ENCODE peak calls at places on chromosomes 7 and 10, in nine cellular contexts. B is glomerular endothelial cell, P is spleen, C is HFF-Myc, L is tibial artery, A is GM13976, G is HFFc6, S is NT2/D1, W is ELR. J is an unnamed sample.

GRCh38 chr10:124290095-124290795 is 128.5 kb downstream of the OAT start:
- DNase-seq in B (no peak), P (peak; percentile 83), C (peak; percentile 85), L (peak; percentile 52), A (peak; percentile 69), G (no peak), S (no peak), W (peak; percentile 62), J (peak; percentile 54)

GRCh38 chr7:144709066-144709465 is 126.8 kb downstream of the TPK1 start:
- DNase-seq in B (no peak), P (no peak), C (no peak), L (no peak), A (no peak), G (no peak), S (no peak), W (no peak), J (no peak)

GRCh38 chr10:188546-188945 is 53.3 kb downstream of the ZMYND11 start:
- DNase-seq in B (no peak), P (no peak), C (no peak), L (no peak), A (no peak), G (no peak), S (no peak), W (peak; percentile 73), J (no peak)

GRCh38 chr7:2541291-2542010 is 13.9 kb downstream of the BRAT1 start:
- DNase-seq in B (no peak), P (no peak), C (no peak), L (no peak), A (no peak), G (no peak), S (no peak), W (no peak), J (no peak)

GRCh38 chr7:27154901-27155815 is 1.3 kb downstream of the HOXA7 start:
- DNase-seq in B (no peak), P (peak; percentile 74), C (no peak), L (no peak), A (no peak), G (no peak), S (no peak), W (no peak), J (no peak)

GRCh38 chr10:63719174-63719856 is 198.1 kb downstream of the REEP3 start:
- DNase-seq in B (no peak), P (no peak), C (no peak), L (no peak), A (no peak), G (no peak), S (no peak), W (no peak), J (no peak)

GRCh38 chr7:73976761-73977625 is 51.0 kb upstream of the ELN start:
- DNase-seq in B (no peak), P (peak; percentile 52), C (no peak), L (peak; percentile 24), A (peak; percentile 36), G (no peak), S (no peak), W (no peak), J (no peak)

GRCh38 chr10:94439275-94439861 is 37.0 kb downstream of the TBC1D12 start:
- DNase-seq in B (no peak), P (no peak), C (no peak), L (no peak), A (no peak), G (no peak), S (no peak), W (peak; percentile 19), J (no peak)

GRCh38 chr7:51031216-51031615 is 248.5 kb upstream of the GRB10 start:
- DNase-seq in B (no peak), P (no peak), C (no peak), L (no peak), A (no peak), G (no peak), S (no peak), W (no peak), J (no peak)

GRCh38 chr7:13715534-13715933 is 273.9 kb downstream of the ETV1 start:
- DNase-seq in B (no peak), P (no peak), C (no peak), L (no peak), A (no peak), G (no peak), S (no peak), W (no peak), J (no peak)

GRCh38 chr10:120402358-120402757 is 54.7 kb upstream of the PLPP4 start:
- DNase-seq in B (no peak), P (no peak), C (no peak), L (no peak), A (no peak), G (no peak), S (no peak), W (no peak), J (no peak)

GRCh38 chr7:155000795-155001194 is 2.1 kb downstream of the PAXIP1 start:
- DNase-seq in B (no peak), P (no peak), C (no peak), L (no peak), A (no peak), G (no peak), S (no peak), W (no peak), J (no peak)

GRCh38 chr7:152894295-152895170 is 135.0 kb downstream of the ACTR3B start:
- DNase-seq in B (no peak), P (peak; percentile 70), C (no peak), L (no peak), A (peak; percentile 88), G (no peak), S (no peak), W (no peak), J (peak; percentile 82)

GRCh38 chr10:124717911-124718734 is 26.1 kb downstream of the FAM53B start:
- DNase-seq in B (no peak), P (peak; percentile 85), C (no peak), L (no peak), A (peak; percentile 54), G (no peak), S (no peak), W (peak; percentile 29), J (peak; percentile 60)

GRCh38 chr10:106625761-106626160 is 538.7 kb downstream of the SORCS1 start:
- DNase-seq in B (no peak), P (no peak), C (no peak), L (no peak), A (no peak), G (no peak), S (no peak), W (no peak), J (no peak)

GRCh38 chr7:50068026-50068425 is 25.0 kb downstream of the ZPBP start:
- DNase-seq in B (no peak), P (no peak), C (no peak), L (no peak), A (no peak), G (no peak), S (no peak), W (no peak), J (no peak)

GRCh38 chr10:93458821-93459257 is 23.3 kb downstream of the MYOF start:
- DNase-seq in B (peak; percentile 98), P (no peak), C (peak; percentile 100), L (peak; percentile 93), A (no peak), G (peak; percentile 100), S (peak; percentile 79), W (peak; percentile 100), J (no peak)

GRCh38 chr10:15865304-15865703 is 5.0 kb upstream of the MINDY3 start:
- DNase-seq in B (no peak), P (no peak), C (no peak), L (no peak), A (no peak), G (no peak), S (no peak), W (no peak), J (no peak)

GRCh38 chr10:88343761-88344484 is 239.2 kb downstream of the RNLS start:
- DNase-seq in B (no peak), P (no peak), C (no peak), L (no peak), A (no peak), G (no peak), S (no peak), W (no peak), J (no peak)

GRCh38 chr10:27912241-27912640 is 86.6 kb downstream of the ODAD2 start:
- DNase-seq in B (no peak), P (no peak), C (no peak), L (no peak), A (no peak), G (no peak), S (no peak), W (no peak), J (no peak)

GRCh38 chr7:112798199-112799159 is 8.3 kb upstream of the TMEM168 start:
- DNase-seq in B (no peak), P (no peak), C (no peak), L (no peak), A (no peak), G (no peak), S (no peak), W (no peak), J (no peak)

GRCh38 chr7:66638309-66639099 is 9.8 kb downstream of the KCTD7 start:
- DNase-seq in B (no peak), P (no peak), C (no peak), L (no peak), A (no peak), G (no peak), S (no peak), W (no peak), J (no peak)

GRCh38 chr10:6014241-6014761 is 37.0 kb upstream of the IL15RA start:
- DNase-seq in B (peak; percentile 31), P (no peak), C (peak; percentile 27), L (peak; percentile 84), A (peak; percentile 76), G (peak; percentile 27), S (peak; percentile 0), W (peak; percentile 62), J (peak; percentile 75)

GRCh38 chr7:24732646-24733413 is 24.4 kb downstream of the GSDME start:
- DNase-seq in B (no peak), P (no peak), C (no peak), L (no peak), A (no peak), G (peak; percentile 71), S (no peak), W (peak; percentile 67), J (no peak)

GRCh38 chr10:132199268-132199853 is 12.6 kb downstream of the DPYSL4 start:
- DNase-seq in B (no peak), P (peak; percentile 41), C (no peak), L (no peak), A (no peak), G (no peak), S (no peak), W (no peak), J (no peak)

GRCh38 chr7:70347880-70348279 is 749.6 kb downstream of the AUTS2 start:
- DNase-seq in B (no peak), P (no peak), C (no peak), L (no peak), A (peak; percentile 50), G (no peak), S (no peak), W (no peak), J (peak; percentile 37)

GRCh38 chr10:73586583-73586984 is 4.6 kb downstream of the USP54 start:
- DNase-seq in B (peak; percentile 75), P (no peak), C (no peak), L (peak; percentile 59), A (no peak), G (peak; percentile 89), S (no peak), W (peak; percentile 88), J (no peak)

GRCh38 chr7:129574487-129574886 is 37.0 kb upstream of the NRF1 start:
- DNase-seq in B (peak; percentile 74), P (no peak), C (peak; percentile 89), L (no peak), A (no peak), G (peak; percentile 67), S (no peak), W (peak; percentile 81), J (no peak)

GRCh38 chr7:94418851-94419250 is 24.2 kb downstream of the COL1A2 start:
- DNase-seq in B (no peak), P (no peak), C (no peak), L (no peak), A (no peak), G (no peak), S (no peak), W (no peak), J (no peak)

GRCh38 chr7:25894902-25895791 is 256.9 kb upstream of the NFE2L3 start:
- DNase-seq in B (no peak), P (peak; percentile 93), C (peak; percentile 1), L (peak; percentile 63), A (peak; percentile 78), G (no peak), S (no peak), W (peak; percentile 43), J (peak; percentile 81)

GRCh38 chr7:22445140-22445722 is 54.8 kb downstream of the STEAP1B start:
- DNase-seq in B (peak; percentile 88), P (peak; percentile 91), C (no peak), L (peak; percentile 52), A (peak; percentile 27), G (no peak), S (no peak), W (no peak), J (peak; percentile 38)

J was measured in GM10248.